ENCODE peak calls at places on chromosome 15, in five cellular contexts. V is HepG2, I is A673, O is HCT116, B is neural progenitor cell. J is an unnamed sample.

GRCh38 chr15:68372291-68372811 is 59.6 kb downstream of the ITGA11 start:
- DNase-seq in V (peak; percentile 16), I (no peak), O (peak; percentile 18), B (peak; percentile 75), J (no peak)

GRCh38 chr15:63023351-63023945 is 19.1 kb upstream of the TPM1 start:
- DNase-seq in V (peak; percentile 58), I (no peak), O (no peak), B (no peak), J (no peak)

GRCh38 chr15:55902975-55903374 is 90.4 kb downstream of the NEDD4 start:
- DNase-seq in V (no peak), I (no peak), O (no peak), B (no peak), J (no peak)

GRCh38 chr15:80419546-80419945 is 15.4 kb downstream of the ARNT2 start:
- DNase-seq in V (no peak), I (no peak), O (no peak), B (no peak), J (no peak)

GRCh38 chr15:57419335-57419734 is 43.0 kb downstream of the CGNL1 start:
- DNase-seq in V (no peak), I (no peak), O (no peak), B (no peak), J (no peak)

GRCh38 chr15:71091601-71092000 is 23.7 kb upstream of the THSD4 start:
- DNase-seq in V (no peak), I (no peak), O (no peak), B (no peak), J (no peak)

GRCh38 chr15:52178765-52179164 is 12.4 kb downstream of the GNB5 start:
- DNase-seq in V (no peak), I (no peak), O (no peak), B (no peak), J (no peak)

GRCh38 chr15:68298882-68299381 is 21.4 kb downstream of the FEM1B start:
- DNase-seq in V (no peak), I (no peak), O (no peak), B (no peak), J (peak; percentile 99)

GRCh38 chr15:58066042-58066867 is 744 bp upstream of the ALDH1A2 start:
- DNase-seq in V (peak; percentile 1), I (peak; percentile 55), O (peak; percentile 21), B (peak; percentile 86), J (peak; percentile 32)

GRCh38 chr15:84606653-84607120 is 5.9 kb downstream of the ZSCAN2 start:
- DNase-seq in V (peak; percentile 99), I (no peak), O (no peak), B (no peak), J (no peak)

GRCh38 chr15:100248236-100248635 is 93.5 kb downstream of the ADAMTS17 start:
- DNase-seq in V (no peak), I (no peak), O (no peak), B (no peak), J (no peak)

GRCh38 chr15:76159282-76159681 is 99.5 kb downstream of the TMEM266 start:
- DNase-seq in V (no peak), I (no peak), O (no peak), B (no peak), J (no peak)

GRCh38 chr15:50685191-50685975 is 1.2 kb downstream of the TRPM7 start:
- DNase-seq in V (no peak), I (no peak), O (no peak), B (no peak), J (no peak)

GRCh38 chr15:45729146-45729545 is 94.3 kb downstream of the SQOR start:
- DNase-seq in V (no peak), I (no peak), O (no peak), B (no peak), J (no peak)

GRCh38 chr15:90334304-90334731 is 17.8 kb upstream of the ZNF774 start:
- DNase-seq in V (peak; percentile 19), I (no peak), O (no peak), B (no peak), J (no peak)
- H3K4me1 ChIP-seq in V (peaks cover 30% of the 10 kb centered on the region), I (no peaks in the 10 kb centered on the region), O (peaks cover 3% of the 10 kb centered on the region), B (no peaks in the 10 kb centered on the region), J (no peaks in the 10 kb centered on the region)

GRCh38 chr15:59174846-59175831 is 31.5 kb upstream of the LDHAL6B start:
- DNase-seq in V (peak; percentile 47), I (peak; percentile 70), O (peak; percentile 74), B (peak; percentile 76), J (peak; percentile 19)

GRCh38 chr15:59178151-59178705 is 28.4 kb upstream of the LDHAL6B start:
- DNase-seq in V (no peak), I (no peak), O (no peak), B (no peak), J (no peak)

GRCh38 chr15:59174161-59174845 is 32.3 kb upstream of the LDHAL6B start:
- DNase-seq in V (no peak), I (no peak), O (no peak), B (no peak), J (no peak)

GRCh38 chr15:59176653-59177444 is 29.8 kb upstream of the LDHAL6B start:
- DNase-seq in V (no peak), I (no peak), O (no peak), B (no peak), J (no peak)

DNA sequence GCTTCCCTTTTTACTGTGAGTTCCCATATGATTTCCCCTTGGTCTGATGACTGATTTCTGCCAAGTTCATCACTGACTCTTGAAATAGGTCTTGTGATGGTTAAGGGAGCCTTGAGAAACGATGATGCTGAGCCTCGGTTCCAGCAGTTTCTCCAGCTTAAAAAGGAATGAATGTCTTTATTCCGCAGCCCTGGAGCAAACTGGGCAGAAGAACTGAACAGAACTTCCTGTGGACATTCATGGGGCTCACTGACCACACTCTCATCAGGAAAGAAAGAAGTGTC is 29.3 kb upstream of the LDHAL6B start:
- DNase-seq in V (no peak), I (no peak), O (no peak), B (no peak), J (no peak)
- H3K27ac ChIP-seq in V (no peak overlapping the region), I (no peak overlapping the region), O (no peak overlapping the region), B (no peak overlapping the region), J (no peak overlapping the region)

GRCh38 chr15:32028921-32029320 is 1.4 kb upstream of the CHRNA7 start:
- DNase-seq in V (no peak), I (peak; percentile 11), O (no peak), B (peak; percentile 85), J (no peak)

GRCh38 chr15:32029409-32029861 is 880 bp upstream of the CHRNA7 start:
- DNase-seq in V (no peak), I (peak; percentile 58), O (no peak), B (peak; percentile 80), J (peak; percentile 18)

GRCh38 chr15:32033186-32033890 is 3.0 kb downstream of the CHRNA7 start:
- DNase-seq in V (no peak), I (no peak), O (no peak), B (no peak), J (no peak)

GRCh38 chr15:32030795-32031194 is 480 bp downstream of the CHRNA7 start:
- DNase-seq in V (no peak), I (peak; percentile 1), O (no peak), B (peak; percentile 48), J (peak; percentile 12)

GRCh38 chr15:32029862-32030781 is at the start of gene CHRNA7:
- DNase-seq in V (peak; percentile 12), I (peak; percentile 73), O (peak; percentile 33), B (peak; percentile 95), J (peak; percentile 86)
- TF ChIP-seq EZH2 in V (no peak), I (no peak), O (no peak), B (no peak), J (no peak)

DNA sequence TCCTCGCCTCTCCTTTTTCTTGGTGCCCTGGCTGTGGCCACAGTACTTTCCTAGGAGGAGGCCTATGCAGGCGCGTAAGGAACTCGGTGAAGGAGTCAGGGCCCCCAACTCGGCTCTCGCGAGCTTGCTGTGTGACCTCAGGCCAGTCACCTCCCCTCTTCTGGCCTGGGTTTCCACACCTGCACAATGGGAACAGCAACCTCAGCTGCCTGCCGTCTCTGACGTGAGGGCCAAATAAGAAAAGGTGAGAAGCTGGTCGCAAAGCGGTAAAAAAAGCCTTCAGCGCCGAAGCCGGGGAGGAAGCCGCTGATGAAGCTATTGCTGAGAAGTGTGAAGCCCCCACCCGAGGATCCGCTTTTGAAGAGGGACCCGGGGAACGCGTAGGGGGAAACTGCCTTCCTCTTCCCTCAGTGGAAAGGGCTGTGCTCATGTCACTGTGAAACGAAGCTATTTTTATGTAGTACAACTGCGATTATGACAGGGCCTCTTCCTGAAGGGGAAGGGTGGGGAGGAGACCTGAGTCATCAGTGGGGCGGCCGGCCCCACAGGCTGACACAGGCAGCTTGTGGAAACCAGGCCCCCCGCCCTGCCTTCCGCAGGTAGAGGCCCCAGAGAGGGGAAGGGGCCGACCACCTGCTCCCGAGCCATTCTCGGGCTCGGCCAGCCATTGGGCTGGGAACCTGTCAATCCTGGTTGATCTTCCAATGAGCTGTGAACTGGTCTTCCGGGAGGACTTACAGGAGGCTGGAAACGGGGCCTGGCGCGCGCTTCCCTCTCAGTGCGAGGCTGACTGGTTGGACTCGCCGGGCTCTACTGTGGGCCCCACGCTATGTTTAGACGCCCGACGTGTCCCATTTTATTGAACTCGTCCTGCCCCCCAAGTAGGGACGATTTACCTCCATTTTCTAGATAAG is 18.0 kb upstream of the ANKDD1A start:
- DNase-seq in V (peak; percentile 79), I (peak; percentile 35), O (peak; percentile 24), B (peak; percentile 97), J (peak; percentile 100)
- H3K4me1 ChIP-seq in V (peaks cover 63% of the 10 kb centered on the region), I (peaks cover 29% of the 10 kb centered on the region), O (no peaks in the 10 kb centered on the region), B (peaks cover 37% of the 10 kb centered on the region), J (peaks cover 51% of the 10 kb centered on the region)

DNA sequence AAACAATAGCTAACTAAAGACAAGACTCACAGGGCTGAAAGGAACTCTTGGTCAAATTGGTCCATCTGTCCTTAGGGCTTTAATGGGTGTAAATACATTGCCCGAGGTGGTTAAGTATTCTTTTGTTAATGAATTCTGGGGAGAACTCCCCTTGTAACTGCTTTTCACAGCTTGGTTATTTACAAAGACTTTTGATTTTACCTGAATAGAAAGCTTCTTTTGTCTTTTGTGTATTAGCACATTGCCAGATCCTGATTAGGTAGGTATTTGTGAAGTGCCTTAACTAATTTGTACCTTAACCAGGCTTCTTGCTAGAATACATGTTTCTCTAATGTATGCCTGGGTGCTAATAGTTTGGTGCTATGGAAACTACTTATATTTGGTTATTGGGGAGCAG is 14.0 kb downstream of the CHD2 start:
- DNase-seq in V (no peak), I (no peak), O (no peak), B (no peak), J (no peak)
- H3K27ac ChIP-seq in V (peak overlapping the region; percentile 20), I (peak overlapping the region; percentile 71), O (peak overlapping the region; percentile 42), B (peak overlapping the region; percentile 86), J (no peak overlapping the region)

DNA sequence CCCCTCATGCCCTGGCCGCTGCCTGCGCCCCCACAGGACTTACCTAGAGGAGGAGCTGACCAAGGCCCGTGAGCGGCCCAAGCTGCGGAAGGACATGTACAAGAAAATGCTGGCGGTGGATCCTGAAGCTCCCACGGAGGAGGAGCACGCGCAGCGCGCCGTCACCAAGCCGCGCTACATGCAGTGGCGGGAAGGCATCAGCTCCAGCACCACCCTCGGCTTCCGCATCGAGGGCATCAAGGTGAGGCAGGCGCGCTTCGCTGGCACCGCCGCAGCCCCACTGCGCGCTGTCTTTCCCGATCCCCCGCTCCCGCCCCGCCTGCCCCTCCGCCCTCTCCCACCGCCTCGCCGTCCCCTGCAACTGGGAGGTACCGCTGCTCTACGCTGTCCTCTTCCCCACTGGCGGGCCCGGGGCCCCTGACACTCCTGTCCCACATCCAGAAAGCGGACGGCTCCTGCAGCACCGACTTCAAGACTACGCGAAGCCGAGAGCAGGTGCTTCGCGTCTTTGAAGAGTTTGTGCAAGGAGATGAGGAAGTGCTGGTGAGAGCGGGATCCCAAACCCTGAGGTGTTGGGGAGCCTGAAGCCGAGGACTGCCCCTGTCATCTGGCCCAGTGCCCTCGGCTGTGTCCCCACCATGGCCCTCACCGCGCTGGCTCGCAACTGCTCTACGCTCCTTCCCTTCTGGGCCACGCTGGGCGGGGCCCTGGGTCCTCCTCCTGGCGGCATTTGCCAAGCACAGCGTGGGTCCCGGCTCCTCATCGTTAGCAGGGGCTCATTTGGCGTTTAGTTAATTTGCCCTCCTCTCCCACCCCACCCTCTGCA is 8.5 kb downstream of the ITPKA start:
- DNase-seq in V (no peak), I (no peak), O (no peak), B (peak; percentile 56), J (no peak)
- TF ChIP-seq EZH2 in V (no peak), I (no peak), O (no peak), B (peak; percentile 99), J (no peak)